ENCODE peak calls at places on chromosomes 1 and 21, in six cellular contexts. J is mesenchymal stem cell, E is H9, H is trophoblast cell, Y is neuronal stem cell, U is H1. M is an unnamed sample.

GRCh38 chr1:109248797-109249629 is at the start of gene CELSR2:
- DNase-seq in J (peak), E (peak), U (peak), H (peak), Y (peak), M (peak)

GRCh38 chr1:193211539-193211938 is 25.1 kb upstream of the B3GALT2 start:
- DNase-seq in J (peak), H (peak), Y (no peak), U (no peak), E (no peak), M (peak)

GRCh38 chr1:203219934-203220333 is 9.5 kb downstream of the CHIT1 start:
- DNase-seq in J (no peak), E (peak), Y (peak), H (no peak), U (no peak), M (no peak)

GRCh38 chr1:14803002-14803789 is 204.7 kb downstream of the KAZN start:
- DNase-seq in H (no peak), J (no peak), Y (no peak), U (no peak), E (no peak), M (no peak)

GRCh38 chr1:9561429-9561828 is 22.2 kb downstream of the SLC25A33 start:
- DNase-seq in E (no peak), Y (no peak), J (peak), H (peak), U (no peak), M (peak)

GRCh38 chr1:174022080-174022975 is at the start of gene RC3H1:
- DNase-seq in J (peak), U (peak), E (peak), H (peak), Y (peak), M (peak)

GRCh38 chr1:160209656-160210046 is 4.5 kb downstream of the PEA15 start:
- DNase-seq in Y (peak), J (no peak), E (no peak), H (no peak), U (no peak), M (no peak)

GRCh38 chr1:30405081-30405480 is 318.3 kb downstream of the MATN1 start:
- DNase-seq in J (no peak), Y (no peak), H (no peak), E (peak), U (no peak), M (no peak)

GRCh38 chr1:104830534-104830933 is 1080.8 kb downstream of the AMY1C start:
- DNase-seq in H (no peak), J (no peak), Y (no peak), U (no peak), E (no peak), M (no peak)

GRCh38 chr1:56436338-56436695 is 143.0 kb downstream of the PLPP3 start:
- DNase-seq in E (no peak), J (no peak), H (no peak), Y (peak), U (no peak), M (no peak)

GRCh38 chr1:222618001-222618879 is at the start of gene MIA3:
- DNase-seq in U (no peak), Y (peak), J (peak), E (peak), H (peak), M (peak)

GRCh38 chr1:116020668-116021272 is 44.5 kb downstream of the SLC22A15 start:
- DNase-seq in Y (peak), U (peak), J (peak), H (peak), E (peak), M (peak)

GRCh38 chr21:18801468-18801867 is 397.9 kb upstream of the TMPRSS15 start:
- DNase-seq in E (no peak), U (no peak), J (peak), Y (no peak), H (no peak), M (no peak)

GRCh38 chr1:100721502-100722205 is 2.1 kb downstream of the VCAM1 start:
- DNase-seq in J (peak), E (no peak), H (peak), Y (no peak), U (no peak), M (peak)

GRCh38 chr1:186014370-186015030 is 280.3 kb downstream of the HMCN1 start:
- DNase-seq in Y (no peak), H (no peak), U (no peak), J (peak), E (no peak), M (peak)

GRCh38 chr1:216095400-216095799 is 327.8 kb downstream of the USH2A start:
- DNase-seq in E (peak), U (peak), H (no peak), J (no peak), Y (no peak), M (no peak)

GRCh38 chr1:1550591-1551432 is 10.4 kb upstream of the TMEM240 start:
- DNase-seq in H (no peak), J (peak), E (no peak), U (no peak), Y (no peak), M (peak)

GRCh38 chr1:104402178-104402577 is 652.5 kb downstream of the AMY1C start:
- DNase-seq in Y (no peak), E (no peak), J (no peak), U (no peak), H (no peak), M (no peak)

GRCh38 chr1:2807678-2808385 is 6.3 kb upstream of the TTC34 start:
- DNase-seq in Y (no peak), H (no peak), U (no peak), J (no peak), E (no peak), M (no peak)

GRCh38 chr21:46515109-46515508 is 56.4 kb downstream of the DIP2A start:
- DNase-seq in Y (no peak), H (no peak), J (no peak), U (no peak), E (no peak), M (peak)

GRCh38 chr1:222240536-222241181 is 307.2 kb downstream of the HHIPL2 start:
- DNase-seq in J (peak), E (no peak), U (no peak), H (peak), Y (no peak), M (peak)

GRCh38 chr1:200336111-200336845 is 73.6 kb downstream of the ZNF281 start:
- DNase-seq in J (peak), Y (no peak), E (no peak), U (no peak), H (peak), M (peak)

GRCh38 chr1:6770727-6771567 is 14.3 kb upstream of the CAMTA1 start:
- DNase-seq in U (peak), E (peak), Y (no peak), J (peak), H (peak), M (peak)

DNA sequence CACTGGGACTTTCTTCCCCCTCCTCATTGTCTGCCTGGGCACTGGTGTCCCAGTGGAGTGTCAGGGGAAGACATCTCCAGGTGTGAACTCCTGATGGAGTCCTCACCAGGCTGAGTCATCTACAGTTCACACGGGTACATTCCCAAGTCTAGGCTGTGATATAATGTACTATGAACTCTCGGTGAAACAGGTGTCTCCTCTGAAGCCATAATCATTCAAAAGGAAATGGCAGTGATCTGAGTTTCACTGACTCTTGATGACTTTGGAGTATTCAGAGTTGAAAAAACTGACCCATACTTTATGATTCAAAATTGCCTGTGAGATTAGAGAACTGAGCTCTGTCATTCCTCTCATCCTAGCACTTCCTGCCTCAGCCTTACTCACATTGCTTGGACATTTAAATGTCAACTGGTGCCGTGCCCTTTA is 9.1 kb downstream of the LAMC2 start:
- DNase-seq in U (no peak), E (no peak), J (no peak), Y (no peak), H (peak), M (peak)
- H2AFZ ChIP-seq in U (no peak), E (no peak), J (no peak), Y (no peak), H (no peak), M (no peak)

GRCh38 chr1:63731117-63732043 is 42.4 kb upstream of the ROR1 start:
- DNase-seq in Y (no peak), U (no peak), H (peak), E (no peak), J (peak), M (peak)
- H3K4ac ChIP-seq in Y (no peak), U (peak), H (no peak), E (no peak), J (no peak), M (peak)

DNA sequence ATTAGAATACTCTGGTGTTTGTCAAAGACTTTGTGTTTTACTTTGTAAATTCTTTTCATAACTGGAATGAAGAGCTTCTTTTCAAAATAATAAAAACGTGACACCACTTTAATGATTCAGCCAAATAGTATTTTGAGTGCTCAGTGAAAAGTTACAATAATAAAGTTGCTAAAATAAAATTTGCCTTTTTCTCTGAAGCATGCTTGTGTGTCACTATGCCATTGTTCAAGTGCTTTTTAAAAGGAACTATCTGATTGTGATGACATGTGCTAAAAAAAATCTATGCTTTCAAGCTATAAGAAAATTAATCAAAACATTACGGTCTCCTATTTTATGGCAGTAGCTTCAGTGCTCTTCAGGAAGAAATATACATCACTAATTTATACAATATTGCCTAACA is 1290.5 kb upstream of the B3GALT2 start:
- DNase-seq in U (no peak), J (no peak), H (no peak), Y (no peak), E (no peak), M (peak)
- H2AFZ ChIP-seq in U (no peak), J (no peak), H (no peak), Y (no peak), E (no peak), M (no peak)

DNA sequence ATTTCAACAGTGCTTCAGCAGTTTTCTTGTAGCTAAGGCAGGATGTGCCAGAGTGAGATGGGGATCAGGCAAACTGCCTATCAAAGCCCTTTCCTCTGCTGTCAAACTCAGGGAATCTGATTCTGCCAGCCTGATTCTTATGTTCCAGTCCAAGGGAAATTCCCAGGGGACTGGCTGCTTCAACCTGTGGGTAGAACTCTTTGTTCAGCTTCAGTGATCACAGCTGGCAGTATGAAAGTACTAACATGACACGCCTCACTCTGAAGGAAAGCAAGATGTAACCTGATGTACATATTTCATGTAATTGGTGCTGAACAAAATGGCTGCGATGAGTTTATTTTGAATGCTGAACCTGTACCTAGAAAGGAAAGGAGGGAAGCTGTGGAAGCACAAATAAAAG is 40.1 kb upstream of the SLC5A9 start:
- DNase-seq in J (no peak), U (no peak), H (no peak), E (no peak), Y (no peak), M (no peak)
- H3K4ac ChIP-seq in J (no peak), U (no peak), H (no peak), E (no peak), Y (no peak), M (no peak)

GRCh38 chr1:204605791-204606190 is 79.7 kb downstream of the LRRN2 start:
- DNase-seq in H (no peak), E (no peak), J (no peak), Y (no peak), U (no peak), M (no peak)
- H2AFZ ChIP-seq in H (no peak), E (no peak), J (no peak), Y (no peak), U (no peak), M (peak)

GRCh38 chr1:209491031-209491430 is 92.5 kb upstream of the CAMK1G start:
- DNase-seq in H (no peak), U (no peak), E (no peak), J (no peak), Y (no peak), M (no peak)

GRCh38 chr1:209491897-209492296 is 91.6 kb upstream of the CAMK1G start:
- DNase-seq in E (peak), J (no peak), H (no peak), Y (no peak), U (no peak), M (no peak)

GRCh38 chr1:209493584-209493983 is 89.9 kb upstream of the CAMK1G start:
- DNase-seq in H (no peak), E (no peak), J (peak), Y (no peak), U (no peak), M (no peak)

GRCh38 chr1:209490013-209490412 is 93.5 kb upstream of the CAMK1G start:
- DNase-seq in H (peak), Y (no peak), U (no peak), E (no peak), J (peak), M (peak)

DNA sequence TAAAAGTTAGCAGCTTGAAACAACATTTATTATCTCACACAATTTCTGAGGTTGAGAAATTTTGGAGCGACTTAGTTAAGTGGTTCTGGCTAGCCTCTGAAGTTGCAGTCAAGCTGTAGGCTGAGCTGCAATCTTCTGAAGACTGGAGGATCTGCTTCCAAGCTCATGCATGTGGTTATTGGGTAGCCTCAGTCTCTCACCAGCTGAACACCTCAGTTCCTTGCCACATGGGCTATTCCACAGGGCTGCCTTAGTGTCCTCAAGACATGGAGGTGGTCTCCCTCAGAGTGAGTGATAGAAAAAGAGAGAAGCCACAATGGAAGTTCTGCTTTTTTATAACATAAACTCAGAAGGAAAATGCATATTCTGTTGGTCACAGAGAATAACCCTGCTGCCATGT is 92.0 kb upstream of the CAMK1G start:
- DNase-seq in J (no peak), Y (no peak), E (peak), H (no peak), U (no peak), M (no peak)
- H3K4ac ChIP-seq in J (no peak), Y (no peak), E (no peak), H (no peak), U (no peak), M (no peak)

M was measured in IMR-90.